ENCODE peak calls at places on chromosome 13, in five cellular contexts. One of them, this sample, is unnamed. For H3K36me3, the result is how much of the 10 kb centered on the place peaks cover.

GRCh38 chr13:95032114-95032513 is 269.1 kb downstream of the ABCC4 start:
- DNase-seq in breast epithelium: no peak
- DNase-seq in GM23338: no peak
- DNase-seq in upper lobe of left lung: no peak
- DNase-seq in endothelial cell of umbilical vein: no peak
- DNase-seq in this sample: no peak

GRCh38 chr13:76976929-76977328 is 15.0 kb upstream of the CLN5 start:
- DNase-seq in breast epithelium: no peak
- DNase-seq in GM23338: no peak
- DNase-seq in upper lobe of left lung: no peak
- DNase-seq in endothelial cell of umbilical vein: no peak
- DNase-seq in this sample: no peak

GRCh38 chr13:87953381-87953780 is 282.2 kb downstream of the SLITRK5 start:
- DNase-seq in breast epithelium: no peak
- DNase-seq in GM23338: no peak
- DNase-seq in upper lobe of left lung: no peak
- DNase-seq in endothelial cell of umbilical vein: no peak
- DNase-seq in this sample: no peak

GRCh38 chr13:46010148-46010547 is 42.4 kb downstream of the ZC3H13 start:
- DNase-seq in breast epithelium: no peak
- DNase-seq in GM23338: peak
- DNase-seq in upper lobe of left lung: no peak
- DNase-seq in endothelial cell of umbilical vein: no peak
- DNase-seq in this sample: no peak

GRCh38 chr13:38577048-38577447 is 109.8 kb upstream of the FREM2 start:
- DNase-seq in breast epithelium: no peak
- DNase-seq in GM23338: peak
- DNase-seq in upper lobe of left lung: no peak
- DNase-seq in endothelial cell of umbilical vein: no peak
- DNase-seq in this sample: no peak

GRCh38 chr13:99086869-99087129 is 108.9 kb upstream of the DOCK9 start:
- DNase-seq in breast epithelium: no peak
- DNase-seq in GM23338: no peak
- DNase-seq in upper lobe of left lung: no peak
- DNase-seq in endothelial cell of umbilical vein: peak
- DNase-seq in this sample: no peak

GRCh38 chr13:27918041-27918917 is 1.5 kb upstream of the PDX1 start:
- DNase-seq in breast epithelium: no peak
- DNase-seq in GM23338: peak
- DNase-seq in upper lobe of left lung: peak
- DNase-seq in endothelial cell of umbilical vein: no peak
- DNase-seq in this sample: no peak

GRCh38 chr13:44198826-44199225 is 174.8 kb upstream of the SERP2 start:
- DNase-seq in breast epithelium: no peak
- DNase-seq in GM23338: no peak
- DNase-seq in upper lobe of left lung: no peak
- DNase-seq in endothelial cell of umbilical vein: no peak
- DNase-seq in this sample: no peak

GRCh38 chr13:112152846-112153245 is 85.9 kb downstream of the SOX1 start:
- DNase-seq in breast epithelium: no peak
- DNase-seq in GM23338: no peak
- DNase-seq in upper lobe of left lung: no peak
- DNase-seq in endothelial cell of umbilical vein: no peak
- DNase-seq in this sample: no peak

GRCh38 chr13:110303644-110304043 is 3.3 kb downstream of the COL4A1 start:
- DNase-seq in breast epithelium: no peak
- DNase-seq in GM23338: no peak
- DNase-seq in upper lobe of left lung: no peak
- DNase-seq in endothelial cell of umbilical vein: no peak
- DNase-seq in this sample: no peak
- H3K4me3 ChIP-seq in breast epithelium: no peak
- H3K4me3 ChIP-seq in GM23338: no peak
- H3K4me3 ChIP-seq in upper lobe of left lung: peak
- H3K4me3 ChIP-seq in endothelial cell of umbilical vein: no peak
- H3K4me3 ChIP-seq in this sample: no peak

DNA sequence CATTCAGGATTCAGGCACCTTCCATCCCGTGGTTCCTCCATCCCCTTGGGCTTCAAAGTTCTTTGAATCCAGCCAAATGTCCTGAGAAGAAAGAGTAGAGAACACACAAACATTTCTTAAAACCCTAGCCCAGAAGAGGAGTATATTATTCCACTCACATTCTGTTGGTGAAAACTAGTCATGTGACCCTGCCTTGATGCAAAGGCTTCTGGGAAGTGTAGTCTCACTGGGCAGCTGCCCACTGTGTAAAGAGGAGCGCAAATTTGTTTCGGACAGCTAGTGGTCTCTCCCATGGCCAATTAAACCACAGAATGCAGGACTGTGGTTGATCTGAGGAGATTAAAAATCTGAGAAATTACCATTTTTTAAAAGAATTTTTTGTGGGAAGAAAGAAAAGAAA is 304.4 kb downstream of the SUCLA2 start:
- DNase-seq in breast epithelium: no peak
- DNase-seq in GM23338: peak
- DNase-seq in upper lobe of left lung: no peak
- DNase-seq in endothelial cell of umbilical vein: no peak
- DNase-seq in this sample: no peak
- TF ChIP-seq POLR2AphosphoS5 in breast epithelium: no peak
- TF ChIP-seq POLR2AphosphoS5 in GM23338: no peak
- TF ChIP-seq POLR2AphosphoS5 in upper lobe of left lung: no peak
- TF ChIP-seq POLR2AphosphoS5 in endothelial cell of umbilical vein: no peak
- TF ChIP-seq POLR2AphosphoS5 in this sample: no peak

DNA sequence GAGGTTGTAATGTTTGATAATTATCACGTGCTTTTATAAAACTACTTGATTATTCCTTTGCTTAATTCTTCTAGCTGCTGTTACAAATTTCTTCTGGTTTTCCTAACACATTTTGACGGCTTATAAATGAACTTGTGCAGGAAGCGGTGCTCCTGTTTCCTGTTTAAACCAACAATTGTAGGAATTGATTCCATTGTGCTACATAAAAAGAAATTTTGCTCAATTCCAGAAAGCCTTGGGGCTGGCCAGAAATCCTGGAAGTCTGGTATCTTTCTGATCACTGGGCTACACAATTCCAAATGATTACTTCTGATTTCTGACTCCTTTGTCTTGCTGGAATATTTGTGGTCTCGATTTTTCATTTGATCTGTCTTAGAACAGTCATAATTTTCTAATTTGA is 14.9 kb downstream of the RFC3 start:
- DNase-seq in breast epithelium: no peak
- DNase-seq in GM23338: no peak
- DNase-seq in upper lobe of left lung: no peak
- DNase-seq in endothelial cell of umbilical vein: peak
- DNase-seq in this sample: no peak
- H3K36me3 ChIP-seq in breast epithelium: under half
- H3K36me3 ChIP-seq in GM23338: half or more
- H3K36me3 ChIP-seq in upper lobe of left lung: under half
- H3K36me3 ChIP-seq in endothelial cell of umbilical vein: under half
- H3K36me3 ChIP-seq in this sample: under half

GRCh38 chr13:20714563-20715339 is 11.3 kb downstream of the IL17D start:
- DNase-seq in breast epithelium: no peak
- DNase-seq in GM23338: no peak
- DNase-seq in upper lobe of left lung: peak
- DNase-seq in endothelial cell of umbilical vein: peak
- DNase-seq in this sample: no peak
- H3K4me3 ChIP-seq in breast epithelium: no peak
- H3K4me3 ChIP-seq in GM23338: no peak
- H3K4me3 ChIP-seq in upper lobe of left lung: no peak
- H3K4me3 ChIP-seq in endothelial cell of umbilical vein: no peak
- H3K4me3 ChIP-seq in this sample: no peak

GRCh38 chr13:110279684-110280083 is 27.3 kb downstream of the COL4A1 start:
- DNase-seq in breast epithelium: no peak
- DNase-seq in GM23338: no peak
- DNase-seq in upper lobe of left lung: no peak
- DNase-seq in endothelial cell of umbilical vein: no peak
- DNase-seq in this sample: no peak

GRCh38 chr13:110280231-110280813 is 26.6 kb downstream of the COL4A1 start:
- DNase-seq in breast epithelium: no peak
- DNase-seq in GM23338: no peak
- DNase-seq in upper lobe of left lung: no peak
- DNase-seq in endothelial cell of umbilical vein: no peak
- DNase-seq in this sample: no peak

GRCh38 chr13:110281736-110282135 is 25.2 kb downstream of the COL4A1 start:
- DNase-seq in breast epithelium: no peak
- DNase-seq in GM23338: no peak
- DNase-seq in upper lobe of left lung: no peak
- DNase-seq in endothelial cell of umbilical vein: no peak
- DNase-seq in this sample: no peak

GRCh38 chr13:110282316-110282841 is 24.6 kb downstream of the COL4A1 start:
- DNase-seq in breast epithelium: no peak
- DNase-seq in GM23338: no peak
- DNase-seq in upper lobe of left lung: no peak
- DNase-seq in endothelial cell of umbilical vein: no peak
- DNase-seq in this sample: no peak

GRCh38 chr13:110280996-110281688 is 25.8 kb downstream of the COL4A1 start:
- DNase-seq in breast epithelium: no peak
- DNase-seq in GM23338: no peak
- DNase-seq in upper lobe of left lung: no peak
- DNase-seq in endothelial cell of umbilical vein: no peak
- DNase-seq in this sample: no peak
- TF ChIP-seq POLR2AphosphoS5 in breast epithelium: no peak
- TF ChIP-seq POLR2AphosphoS5 in GM23338: no peak
- TF ChIP-seq POLR2AphosphoS5 in upper lobe of left lung: no peak
- TF ChIP-seq POLR2AphosphoS5 in endothelial cell of umbilical vein: no peak
- TF ChIP-seq POLR2AphosphoS5 in this sample: no peak

DNA sequence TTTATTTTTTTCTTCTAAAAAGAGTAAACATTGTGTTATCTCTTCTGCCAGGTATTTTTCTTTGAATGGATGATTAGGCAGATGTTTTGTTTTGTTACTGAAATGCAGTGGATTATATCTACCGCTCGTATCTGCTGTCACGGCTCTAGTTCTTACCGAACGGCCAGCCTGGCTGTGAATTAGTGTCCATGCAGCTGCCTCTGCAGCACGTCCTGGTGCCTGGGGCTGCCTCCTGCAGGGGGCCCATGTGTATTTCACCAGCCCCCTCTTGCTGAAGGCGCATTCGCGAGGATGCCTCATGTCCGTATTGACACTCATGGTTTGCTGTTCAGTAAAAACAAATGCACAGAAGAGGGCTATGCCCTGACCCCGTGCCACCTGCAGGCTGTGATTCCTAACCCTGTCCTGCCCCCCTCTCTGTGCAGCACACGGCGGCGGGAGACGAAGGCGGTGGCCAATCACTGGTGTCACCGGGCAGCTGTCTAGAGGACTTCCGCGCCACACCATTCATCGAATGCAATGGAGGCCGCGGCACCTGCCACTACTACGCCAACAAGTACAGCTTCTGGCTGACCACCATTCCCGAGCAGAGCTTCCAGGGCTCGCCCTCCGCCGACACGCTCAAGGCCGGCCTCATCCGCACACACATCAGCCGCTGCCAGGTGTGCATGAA is 49.9 kb downstream of the RAB20 start:
- DNase-seq in breast epithelium: no peak
- DNase-seq in GM23338: peak
- DNase-seq in upper lobe of left lung: peak
- DNase-seq in endothelial cell of umbilical vein: no peak
- DNase-seq in this sample: no peak
- H3K36me3 ChIP-seq in breast epithelium: under half
- H3K36me3 ChIP-seq in GM23338: under half
- H3K36me3 ChIP-seq in upper lobe of left lung: half or more
- H3K36me3 ChIP-seq in endothelial cell of umbilical vein: under half
- H3K36me3 ChIP-seq in this sample: under half

GRCh38 chr13:75748874-75749273 is 112.7 kb downstream of the LMO7 start:
- DNase-seq in breast epithelium: no peak
- DNase-seq in GM23338: no peak
- DNase-seq in upper lobe of left lung: no peak
- DNase-seq in endothelial cell of umbilical vein: no peak
- DNase-seq in this sample: no peak
- H3K4me3 ChIP-seq in breast epithelium: no peak
- H3K4me3 ChIP-seq in GM23338: no peak
- H3K4me3 ChIP-seq in upper lobe of left lung: no peak
- H3K4me3 ChIP-seq in endothelial cell of umbilical vein: no peak
- H3K4me3 ChIP-seq in this sample: no peak